ENCODE peak calls at places on chromosomes 3 and 15, in six cellular contexts. One of them, this sample, is unnamed.

GRCh38 chr3:123104550-123104949 is 37.7 kb downstream of the PDIA5 start:
- DNase-seq in GDM1: no peak
- DNase-seq in fibroblast of mammary gland: peak
- DNase-seq in T-helper 1 cell: no peak
- DNase-seq in CD8-positive, alpha-beta memory T cell: no peak
- DNase-seq in T-cell: no peak
- DNase-seq in this sample: no peak

GRCh38 chr15:56732881-56733130 is 503 bp downstream of the ZNF280D start:
- DNase-seq in T-cell: no peak
- DNase-seq in T-helper 1 cell: no peak
- DNase-seq in GDM1: no peak
- DNase-seq in fibroblast of mammary gland: no peak
- DNase-seq in CD8-positive, alpha-beta memory T cell: no peak
- DNase-seq in this sample: no peak

GRCh38 chr3:1190576-1190975 is 97.8 kb downstream of the CNTN6 start:
- DNase-seq in T-cell: no peak
- DNase-seq in GDM1: no peak
- DNase-seq in T-helper 1 cell: no peak
- DNase-seq in CD8-positive, alpha-beta memory T cell: no peak
- DNase-seq in fibroblast of mammary gland: peak
- DNase-seq in this sample: no peak

GRCh38 chr3:53242642-53243041 is 13.2 kb downstream of the TKT start:
- DNase-seq in GDM1: no peak
- DNase-seq in CD8-positive, alpha-beta memory T cell: no peak
- DNase-seq in T-helper 1 cell: no peak
- DNase-seq in fibroblast of mammary gland: peak
- DNase-seq in T-cell: no peak
- DNase-seq in this sample: no peak

GRCh38 chr3:94799420-94800060 is 736.7 kb downstream of the NSUN3 start:
- DNase-seq in T-helper 1 cell: no peak
- DNase-seq in fibroblast of mammary gland: no peak
- DNase-seq in GDM1: no peak
- DNase-seq in CD8-positive, alpha-beta memory T cell: no peak
- DNase-seq in T-cell: no peak
- DNase-seq in this sample: no peak

GRCh38 chr15:88788816-88789215 is 14.4 kb upstream of the ACAN start:
- DNase-seq in T-cell: no peak
- DNase-seq in GDM1: no peak
- DNase-seq in T-helper 1 cell: no peak
- DNase-seq in fibroblast of mammary gland: no peak
- DNase-seq in CD8-positive, alpha-beta memory T cell: no peak
- DNase-seq in this sample: no peak

GRCh38 chr3:155032918-155033317 is 47.2 kb upstream of the MME start:
- DNase-seq in GDM1: no peak
- DNase-seq in CD8-positive, alpha-beta memory T cell: no peak
- DNase-seq in T-cell: no peak
- DNase-seq in T-helper 1 cell: no peak
- DNase-seq in fibroblast of mammary gland: peak
- DNase-seq in this sample: no peak

GRCh38 chr3:46496745-46497555 is 826 bp upstream of the RTP3 start:
- DNase-seq in CD8-positive, alpha-beta memory T cell: peak
- DNase-seq in fibroblast of mammary gland: no peak
- DNase-seq in T-cell: peak
- DNase-seq in T-helper 1 cell: no peak
- DNase-seq in GDM1: peak
- DNase-seq in this sample: peak

GRCh38 chr15:99447497-99448371 is 118.0 kb upstream of the MEF2A start:
- DNase-seq in fibroblast of mammary gland: no peak
- DNase-seq in T-helper 1 cell: no peak
- DNase-seq in GDM1: no peak
- DNase-seq in CD8-positive, alpha-beta memory T cell: no peak
- DNase-seq in T-cell: no peak
- DNase-seq in this sample: peak

GRCh38 chr15:56821721-56822425 is 88.6 kb upstream of the ZNF280D start:
- DNase-seq in T-helper 1 cell: no peak
- DNase-seq in CD8-positive, alpha-beta memory T cell: peak
- DNase-seq in fibroblast of mammary gland: peak
- DNase-seq in T-cell: peak
- DNase-seq in GDM1: no peak
- DNase-seq in this sample: peak

This sample was measured in WERI-Rb-1.